ENCODE peak calls at places on chromosomes 13 and 19, in five cellular contexts. L is left ventricle myocardium inferior, I is esophagus squamous epithelium, X is psoas muscle, N is spleen. J is an unnamed sample.

GRCh38 chr13:78265098-78265497 is 338.3 kb downstream of the POU4F1 start:
- DNase-seq in N (no peak), L (no peak), I (no peak), X (no peak), J (no peak)

GRCh38 chr13:99303863-99304521 is 3.2 kb downstream of the GPR183 start:
- DNase-seq in N (no peak), X (no peak), L (no peak), I (no peak), J (no peak)

GRCh38 chr19:13937479-13938360 is 497 bp downstream of the PODNL1 start:
- DNase-seq in L (no peak), I (no peak), N (no peak), X (no peak), J (no peak)

GRCh38 chr19:45376045-45376724 is 5.8 kb upstream of the ERCC2 start:
- DNase-seq in L (no peak), N (no peak), I (no peak), X (no peak), J (peak; percentile 89)

GRCh38 chr19:32101206-32101605 is 244.2 kb upstream of the ZNF507 start:
- DNase-seq in N (no peak), I (no peak), L (no peak), X (no peak), J (no peak)

GRCh38 chr19:54952591-54953344 is 5.4 kb upstream of the NLRP7 start:
- DNase-seq in L (no peak), N (no peak), X (no peak), I (no peak), J (peak; percentile 10)

GRCh38 chr13:31236211-31236786 is 36.5 kb downstream of the B3GLCT start:
- DNase-seq in L (no peak), I (no peak), N (no peak), X (no peak), J (peak; percentile 24)

GRCh38 chr13:110106726-110107125 is 200.2 kb downstream of the COL4A1 start:
- DNase-seq in N (no peak), L (peak; percentile 75), X (no peak), I (no peak), J (no peak)

GRCh38 chr13:107518780-107519179 is 696.6 kb downstream of the LIG4 start:
- DNase-seq in L (no peak), I (no peak), X (no peak), N (no peak), J (no peak)

GRCh38 chr19:48656840-48657474 is 11.0 kb upstream of the CA11 start:
- DNase-seq in I (no peak), X (no peak), L (no peak), N (no peak), J (peak; percentile 83)

GRCh38 chr13:85261757-85262346 is 537.4 kb downstream of the SLITRK6 start:
- DNase-seq in N (no peak), I (no peak), L (no peak), X (no peak), J (no peak)

GRCh38 chr19:7544626-7545025 is 9.1 kb downstream of the PNPLA6 start:
- DNase-seq in X (no peak), I (no peak), L (no peak), N (no peak), J (no peak)

GRCh38 chr19:4182082-4182926 is at the start of the genes ANKRD24 and SIRT6:
- DNase-seq in L (peak; percentile 96), X (peak; percentile 98), N (peak; percentile 99), I (peak; percentile 66), J (peak; percentile 86)
- TF ChIP-seq CTCF in L (no peak), X (no peak), N (peak; percentile 26), I (no peak), J (no peak)

GRCh38 chr13:80481589-80481988 is 140.7 kb upstream of the SPRY2 start:
- DNase-seq in X (no peak), L (no peak), I (no peak), N (no peak), J (peak; percentile 20)
- H3K4me1 ChIP-seq in X (no peaks in the 10 kb centered on the region), L (peaks cover 28% of the 10 kb centered on the region), I (peaks cover 14% of the 10 kb centered on the region), N (peaks cover 3% of the 10 kb centered on the region), J (peaks cover 11% of the 10 kb centered on the region)

DNA sequence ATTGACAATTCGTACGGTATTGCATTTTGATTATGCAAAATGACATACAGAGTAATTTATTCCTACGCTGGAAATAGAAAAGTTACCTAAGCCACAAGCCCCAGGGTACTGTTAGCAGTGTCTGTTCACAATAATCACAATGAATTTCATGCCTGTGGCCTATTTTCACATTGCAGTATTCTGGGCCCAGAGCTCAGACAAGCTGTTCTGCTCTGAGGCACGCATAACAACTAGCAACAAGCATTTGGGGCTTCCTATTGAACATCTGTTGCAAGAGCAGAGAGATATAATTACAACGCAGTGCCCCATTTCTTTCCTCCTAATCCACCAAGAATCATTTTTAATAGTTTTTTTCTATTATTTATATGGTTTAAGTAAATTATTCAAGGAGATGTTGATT is 158.9 kb upstream of the SGCG start:
- DNase-seq in X (no peak), I (no peak), N (no peak), L (no peak), J (no peak)
- H3K27me3 ChIP-seq in X (no peaks in the 10 kb centered on the region), I (no peaks in the 10 kb centered on the region), N (no peaks in the 10 kb centered on the region), L (peaks cover 11% of the 10 kb centered on the region), J (no peaks in the 10 kb centered on the region)

DNA sequence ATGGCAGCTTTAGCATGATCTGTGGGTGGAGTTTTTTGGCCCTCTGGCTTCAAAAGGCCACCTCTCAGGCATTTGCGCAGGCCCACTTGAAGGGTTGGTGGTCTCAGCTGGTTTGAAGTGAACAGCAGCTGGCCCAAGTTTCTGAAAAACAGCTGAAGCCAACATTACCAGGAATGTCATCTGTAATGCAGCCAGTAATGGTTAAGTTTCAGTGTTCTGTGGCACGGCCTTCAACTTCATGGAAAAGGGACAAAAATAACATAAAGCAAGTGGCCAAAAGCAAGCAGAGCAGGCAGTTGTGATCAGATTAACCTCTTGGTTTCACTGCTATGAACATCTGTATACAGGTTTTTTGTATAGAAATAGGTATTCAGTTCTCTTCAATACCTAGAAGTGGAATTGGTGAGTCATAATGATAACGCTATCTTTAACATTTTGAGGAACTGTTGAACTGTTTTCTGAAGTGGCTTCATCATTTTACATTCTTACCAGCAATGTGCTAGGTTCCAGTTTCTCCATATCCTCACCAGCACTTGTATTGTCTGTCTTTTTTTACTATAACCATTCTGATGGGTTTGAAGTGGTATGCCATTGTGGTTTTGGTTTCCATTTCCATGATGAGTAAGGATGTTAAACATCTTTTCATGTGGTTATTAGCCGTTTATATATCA is 245.4 kb downstream of the SHISA2 start:
- DNase-seq in X (no peak), L (no peak), I (no peak), N (no peak), J (peak; percentile 60)
- TF ChIP-seq CTCF in X (no peak), L (no peak), I (no peak), N (no peak), J (no peak)

GRCh38 chr13:49310251-49310650 is 62.5 kb downstream of the CDADC1 start:
- DNase-seq in L (no peak), N (no peak), I (no peak), X (no peak), J (no peak)
- H3K4me1 ChIP-seq in L (peaks cover 53% of the 10 kb centered on the region), N (peaks cover 9% of the 10 kb centered on the region), I (peaks cover 68% of the 10 kb centered on the region), X (peaks cover 11% of the 10 kb centered on the region), J (peaks cover 14% of the 10 kb centered on the region)

DNA sequence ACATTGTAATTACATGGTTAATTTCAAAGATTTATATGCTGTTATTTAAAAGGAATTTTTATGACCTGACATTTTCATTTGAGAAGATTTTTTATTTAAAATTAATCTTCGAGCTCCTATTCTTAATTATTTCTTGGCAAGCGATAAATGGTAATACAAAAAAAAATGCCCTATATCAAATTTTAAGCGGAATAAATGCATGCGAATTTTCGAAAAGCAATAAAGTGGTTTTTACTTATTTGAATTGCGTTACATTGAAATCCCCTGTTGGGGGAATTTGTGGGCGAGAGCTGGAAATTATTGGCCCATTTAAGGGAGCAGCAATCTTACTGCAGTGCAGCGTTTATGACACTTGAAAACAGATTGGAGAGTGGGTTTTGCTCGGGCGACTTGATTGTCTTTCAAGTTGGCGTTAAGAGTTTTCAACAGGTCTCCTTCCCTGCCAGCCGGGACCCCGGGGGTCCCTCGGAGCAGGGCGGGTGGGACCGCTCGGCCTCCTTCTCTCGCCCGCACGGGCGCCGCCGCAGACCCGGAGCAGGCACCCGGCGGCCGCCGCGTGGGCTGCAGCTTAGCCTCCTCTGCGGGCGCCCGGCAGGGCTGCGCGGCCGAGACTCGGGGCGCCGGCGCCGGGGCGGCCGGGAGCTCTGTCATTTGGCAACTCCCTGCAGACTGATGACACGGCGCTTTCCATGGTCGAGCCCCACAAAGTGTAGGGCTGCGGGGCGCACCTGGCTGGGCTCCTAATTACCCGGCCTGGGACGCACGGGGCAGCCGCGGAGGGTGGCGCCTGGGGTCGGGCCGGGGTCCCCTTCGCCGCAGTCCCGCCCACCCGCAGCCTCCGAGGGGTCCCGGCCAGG is 255.1 kb upstream of the SOX21 start:
- DNase-seq in X (no peak), N (no peak), I (no peak), L (no peak), J (no peak)
- H3K27me3 ChIP-seq in X (peaks cover 6% of the 10 kb centered on the region), N (peaks cover 28% of the 10 kb centered on the region), I (peaks cover 81% of the 10 kb centered on the region), L (peaks cover 98% of the 10 kb centered on the region), J (peaks cover 92% of the 10 kb centered on the region)

DNA sequence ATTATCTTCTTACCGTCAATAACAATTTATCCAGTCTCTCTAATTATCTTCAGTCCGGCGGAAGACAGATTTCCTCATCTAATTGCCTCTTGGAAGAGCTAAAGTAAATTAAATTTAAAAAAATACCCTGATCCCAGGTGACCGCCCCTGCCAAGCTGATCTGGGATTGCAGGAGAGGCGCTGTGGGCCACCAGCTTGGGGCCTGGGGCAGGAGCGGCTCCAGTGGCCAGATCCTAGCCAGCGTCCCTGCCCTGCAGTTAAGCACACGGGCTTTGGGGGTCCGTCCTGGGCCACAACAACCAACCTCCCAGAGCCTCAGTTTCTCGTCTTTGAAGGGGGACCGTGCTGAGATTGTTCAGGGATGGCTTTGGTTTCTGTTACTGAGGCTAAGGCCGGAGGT is 12.4 kb upstream of the TMEM255B start:
- DNase-seq in L (no peak), X (no peak), N (peak; percentile 31), I (no peak), J (no peak)
- TF ChIP-seq CTCF in L (no peak), X (no peak), N (no peak), I (no peak), J (no peak)

DNA sequence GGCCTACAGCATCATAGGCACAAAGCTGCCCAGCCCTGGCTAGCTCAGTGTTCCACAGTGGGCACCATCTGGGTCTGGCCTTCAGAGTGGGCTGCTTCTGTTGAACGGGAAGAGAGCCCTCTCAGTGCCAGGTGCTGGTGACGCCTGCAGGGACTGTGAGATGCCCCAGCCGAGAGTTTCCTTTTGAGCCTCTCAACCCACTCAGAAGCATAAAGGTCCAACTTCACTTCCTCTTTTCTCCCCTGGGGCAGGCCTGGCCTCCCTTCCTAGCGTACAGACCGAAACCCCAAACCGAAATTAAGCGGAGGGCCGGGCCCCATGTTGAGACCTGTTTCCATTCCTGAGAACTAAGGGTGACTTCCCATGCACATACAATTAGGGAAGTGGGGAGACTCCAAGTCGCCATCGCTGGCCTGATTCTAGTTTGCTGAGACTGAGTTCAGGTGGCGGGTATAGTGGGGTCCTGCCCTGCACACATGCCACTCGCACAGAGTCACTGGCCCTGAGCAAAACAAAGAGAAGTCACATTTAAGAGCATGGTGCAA is 6.9 kb downstream of the RAB8A start:
- DNase-seq in X (peak; percentile 52), I (peak; percentile 35), L (no peak), N (peak; percentile 90), J (no peak)
- H3K4me1 ChIP-seq in X (peaks cover 4% of the 10 kb centered on the region), I (peaks cover 58% of the 10 kb centered on the region), L (peaks cover 30% of the 10 kb centered on the region), N (peaks cover 72% of the 10 kb centered on the region), J (peaks cover 6% of the 10 kb centered on the region)

DNA sequence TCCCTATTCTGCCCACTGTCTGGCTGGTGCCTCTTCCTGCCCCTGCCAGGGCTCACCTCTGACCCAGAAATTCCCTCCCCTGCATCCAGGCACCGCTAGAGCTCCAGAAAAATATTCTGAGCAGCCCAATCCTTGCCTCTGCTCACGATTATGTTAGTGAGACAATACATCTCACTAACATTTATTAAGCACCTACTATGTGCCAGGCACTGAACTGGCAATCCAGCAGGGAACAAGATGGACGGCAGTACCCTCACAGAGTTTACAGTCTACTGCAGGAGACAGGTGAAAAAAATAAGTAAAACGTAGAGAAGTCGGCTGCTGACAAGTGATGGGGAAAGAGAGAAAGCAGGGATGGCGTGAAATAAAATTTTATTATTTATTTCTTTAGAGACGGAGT is 5.5 kb downstream of the TINCR start:
- DNase-seq in I (no peak), N (no peak), L (no peak), X (no peak), J (no peak)
- H3K27me3 ChIP-seq in I (peaks cover 69% of the 10 kb centered on the region), N (peaks cover 10% of the 10 kb centered on the region), L (peaks cover 98% of the 10 kb centered on the region), X (peaks cover 41% of the 10 kb centered on the region), J (peaks cover 37% of the 10 kb centered on the region)

J was measured in foreskin keratinocyte.